ENCODE peak calls at places on chromosomes 12 and 14, in nine cellular contexts. M is naive thymus-derived CD4-positive, alpha-beta T cell; H is GM10248; L is stromal cell of bone marrow; F is psoas muscle; K is T follicular helper cell; U is NCI-H460; W is activated CD4-positive, alpha-beta T cell treated with anti-CD3 and anti-CD28 coated beads for 48 hours; Y is left lobe of liver. O is an unnamed sample.

GRCh38 chr12:50925342-50925651 is 27.0 kb upstream of the HIGD1C start:
- DNase-seq in M (no peak), H (no peak), L (no peak), F (no peak), K (no peak), U (no peak), W (no peak), Y (peak), O (no peak)

GRCh38 chr12:108381793-108382436 is 42.8 kb upstream of the CMKLR1 start:
- DNase-seq in M (no peak), H (no peak), L (no peak), F (no peak), K (no peak), U (peak), W (no peak), Y (no peak), O (no peak)

GRCh38 chr14:84850595-84850994 is 679.3 kb upstream of the FLRT2 start:
- DNase-seq in M (no peak), H (no peak), L (no peak), F (no peak), K (no peak), U (no peak), W (no peak), Y (no peak), O (no peak)

GRCh38 chr14:95255013-95255412 is 64.7 kb downstream of the CLMN start:
- DNase-seq in M (no peak), H (peak), L (no peak), F (no peak), K (no peak), U (no peak), W (no peak), Y (no peak), O (no peak)

GRCh38 chr14:106845286-106846087 is 1319.1 kb downstream of the TMEM121 start:
- DNase-seq in M (peak), H (peak), L (no peak), F (no peak), K (no peak), U (peak), W (peak), Y (peak), O (peak)

GRCh38 chr12:90304231-90304630 is 595.6 kb upstream of the ATP2B1 start:
- DNase-seq in M (no peak), H (no peak), L (no peak), F (no peak), K (no peak), U (no peak), W (no peak), Y (no peak), O (no peak)

GRCh38 chr14:104353921-104354701 is 215.7 kb downstream of the KIF26A start:
- DNase-seq in M (no peak), H (no peak), L (no peak), F (peak), K (no peak), U (no peak), W (no peak), Y (no peak), O (no peak)

GRCh38 chr14:63563370-63564026 is 20.3 kb upstream of the PPP2R5E start:
- DNase-seq in M (no peak), H (no peak), L (peak), F (no peak), K (no peak), U (no peak), W (no peak), Y (no peak), O (no peak)

GRCh38 chr14:92653162-92653651 is 95.2 kb downstream of the LGMN start:
- DNase-seq in M (no peak), H (no peak), L (no peak), F (no peak), K (no peak), U (no peak), W (peak), Y (no peak), O (no peak)

GRCh38 chr12:68959457-68960161 is 26.6 kb upstream of the CPM start:
- DNase-seq in M (no peak), H (no peak), L (no peak), F (no peak), K (no peak), U (no peak), W (peak), Y (no peak), O (no peak)

GRCh38 chr12:117408161-117408791 is 46.9 kb upstream of the NOS1 start:
- DNase-seq in M (no peak), H (no peak), L (peak), F (no peak), K (no peak), U (no peak), W (no peak), Y (peak), O (no peak)

GRCh38 chr12:92995258-92995905 is 66.3 kb upstream of the EEA1 start:
- DNase-seq in M (no peak), H (peak), L (no peak), F (no peak), K (no peak), U (no peak), W (no peak), Y (no peak), O (peak)

GRCh38 chr14:63787995-63788946 is 60.4 kb upstream of the SGPP1 start:
- DNase-seq in M (no peak), H (no peak), L (no peak), F (no peak), K (no peak), U (no peak), W (no peak), Y (no peak), O (no peak)

GRCh38 chr14:44490966-44491365 is 16.1 kb downstream of the FSCB start:
- DNase-seq in M (no peak), H (no peak), L (no peak), F (no peak), K (no peak), U (no peak), W (no peak), Y (no peak), O (no peak)

GRCh38 chr14:93713726-93714405 is 74.4 kb downstream of the PRIMA1 start:
- DNase-seq in M (no peak), H (no peak), L (no peak), F (no peak), K (no peak), U (no peak), W (no peak), Y (no peak), O (no peak)

GRCh38 chr14:44316647-44317432 is 190.2 kb downstream of the FSCB start:
- DNase-seq in M (no peak), H (no peak), L (peak), F (no peak), K (no peak), U (peak), W (peak), Y (no peak), O (no peak)

GRCh38 chr12:57216931-57217871 is 607 bp downstream of the NXPH4 start:
- DNase-seq in M (no peak), H (no peak), L (no peak), F (no peak), K (no peak), U (no peak), W (peak), Y (no peak), O (no peak)

GRCh38 chr14:20482382-20482781 is 13.2 kb downstream of the PNP start:
- DNase-seq in M (no peak), H (no peak), L (no peak), F (no peak), K (no peak), U (no peak), W (no peak), Y (no peak), O (no peak)

O was measured in GM12878.